ENCODE peak calls at places on chromosomes 7 and 10, in eight cellular contexts. One of them, this sample, is unnamed.

GRCh38 chr10:62637249-62638061 is 167.1 kb upstream of the ADO start:
- DNase-seq in epithelial cell of prostate: peak
- DNase-seq in adipocyte: peak
- DNase-seq in mesenchymal stem cell: peak
- DNase-seq in Daoy: peak
- DNase-seq in EL: peak
- DNase-seq in CD8-positive, alpha-beta T cell: peak
- DNase-seq in NCI-H774: no peak
- DNase-seq in this sample: no peak

GRCh38 chr10:110944997-110945396 is 25.6 kb downstream of the SHOC2 start:
- DNase-seq in mesenchymal stem cell: peak
- DNase-seq in EL: no peak
- DNase-seq in NCI-H774: no peak
- DNase-seq in CD8-positive, alpha-beta T cell: no peak
- DNase-seq in epithelial cell of prostate: no peak
- DNase-seq in Daoy: no peak
- DNase-seq in adipocyte: peak
- DNase-seq in this sample: no peak

GRCh38 chr7:78099715-78100477 is 301.3 kb downstream of the PHTF2 start:
- DNase-seq in EL: peak
- DNase-seq in adipocyte: peak
- DNase-seq in CD8-positive, alpha-beta T cell: no peak
- DNase-seq in Daoy: peak
- DNase-seq in NCI-H774: no peak
- DNase-seq in epithelial cell of prostate: peak
- DNase-seq in mesenchymal stem cell: peak
- DNase-seq in this sample: no peak

GRCh38 chr7:128078309-128078708 is 47.1 kb upstream of the LRRC4 start:
- DNase-seq in epithelial cell of prostate: no peak
- DNase-seq in Daoy: no peak
- DNase-seq in adipocyte: no peak
- DNase-seq in mesenchymal stem cell: no peak
- DNase-seq in CD8-positive, alpha-beta T cell: no peak
- DNase-seq in EL: no peak
- DNase-seq in NCI-H774: no peak
- DNase-seq in this sample: no peak

GRCh38 chr10:98316661-98317060 is 48.7 kb upstream of the LOXL4 start:
- DNase-seq in epithelial cell of prostate: no peak
- DNase-seq in CD8-positive, alpha-beta T cell: no peak
- DNase-seq in NCI-H774: no peak
- DNase-seq in Daoy: peak
- DNase-seq in adipocyte: peak
- DNase-seq in mesenchymal stem cell: peak
- DNase-seq in EL: peak
- DNase-seq in this sample: no peak

GRCh38 chr10:97601268-97602215 is 12.0 kb downstream of the C10orf62 start:
- DNase-seq in adipocyte: no peak
- DNase-seq in Daoy: no peak
- DNase-seq in epithelial cell of prostate: no peak
- DNase-seq in EL: no peak
- DNase-seq in CD8-positive, alpha-beta T cell: no peak
- DNase-seq in mesenchymal stem cell: no peak
- DNase-seq in NCI-H774: no peak
- DNase-seq in this sample: peak

GRCh38 chr10:112519129-112519761 is 72.2 kb downstream of the VTI1A start:
- DNase-seq in Daoy: no peak
- DNase-seq in EL: no peak
- DNase-seq in CD8-positive, alpha-beta T cell: no peak
- DNase-seq in mesenchymal stem cell: no peak
- DNase-seq in NCI-H774: no peak
- DNase-seq in epithelial cell of prostate: peak
- DNase-seq in adipocyte: no peak
- DNase-seq in this sample: no peak

GRCh38 chr7:84705079-84705478 is 481.8 kb downstream of the SEMA3D start:
- DNase-seq in CD8-positive, alpha-beta T cell: no peak
- DNase-seq in EL: no peak
- DNase-seq in mesenchymal stem cell: no peak
- DNase-seq in epithelial cell of prostate: no peak
- DNase-seq in Daoy: no peak
- DNase-seq in adipocyte: no peak
- DNase-seq in NCI-H774: no peak
- DNase-seq in this sample: no peak

GRCh38 chr10:63241898-63242297 is 108.8 kb downstream of the NRBF2 start:
- DNase-seq in mesenchymal stem cell: no peak
- DNase-seq in NCI-H774: no peak
- DNase-seq in Daoy: no peak
- DNase-seq in CD8-positive, alpha-beta T cell: no peak
- DNase-seq in EL: no peak
- DNase-seq in adipocyte: no peak
- DNase-seq in epithelial cell of prostate: no peak
- DNase-seq in this sample: no peak

GRCh38 chr7:40827217-40828085 is 692.6 kb downstream of the SUGCT start:
- DNase-seq in EL: peak
- DNase-seq in CD8-positive, alpha-beta T cell: no peak
- DNase-seq in Daoy: peak
- DNase-seq in mesenchymal stem cell: peak
- DNase-seq in adipocyte: peak
- DNase-seq in epithelial cell of prostate: no peak
- DNase-seq in NCI-H774: no peak
- DNase-seq in this sample: no peak

GRCh38 chr7:101166909-101167644 is 1.7 kb upstream of the VGF start:
- DNase-seq in epithelial cell of prostate: no peak
- DNase-seq in NCI-H774: no peak
- DNase-seq in mesenchymal stem cell: no peak
- DNase-seq in adipocyte: no peak
- DNase-seq in Daoy: peak
- DNase-seq in EL: no peak
- DNase-seq in CD8-positive, alpha-beta T cell: no peak
- DNase-seq in this sample: no peak

GRCh38 chr10:127928021-127928806 is 21.3 kb downstream of the PTPRE start:
- DNase-seq in CD8-positive, alpha-beta T cell: no peak
- DNase-seq in NCI-H774: no peak
- DNase-seq in adipocyte: no peak
- DNase-seq in Daoy: peak
- DNase-seq in EL: peak
- DNase-seq in epithelial cell of prostate: no peak
- DNase-seq in mesenchymal stem cell: peak
- DNase-seq in this sample: no peak

GRCh38 chr10:21473135-21473534 is 52.3 kb downstream of the SKIDA1 start:
- DNase-seq in CD8-positive, alpha-beta T cell: no peak
- DNase-seq in NCI-H774: no peak
- DNase-seq in adipocyte: no peak
- DNase-seq in Daoy: no peak
- DNase-seq in mesenchymal stem cell: no peak
- DNase-seq in epithelial cell of prostate: no peak
- DNase-seq in EL: no peak
- DNase-seq in this sample: no peak

GRCh38 chr10:62632071-62632809 is 172.3 kb upstream of the ADO start:
- DNase-seq in CD8-positive, alpha-beta T cell: peak
- DNase-seq in Daoy: peak
- DNase-seq in EL: no peak
- DNase-seq in mesenchymal stem cell: no peak
- DNase-seq in adipocyte: no peak
- DNase-seq in epithelial cell of prostate: no peak
- DNase-seq in NCI-H774: peak
- DNase-seq in this sample: no peak

GRCh38 chr7:104826140-104826539 is 187.9 kb upstream of the KMT2E start:
- DNase-seq in adipocyte: no peak
- DNase-seq in EL: no peak
- DNase-seq in Daoy: no peak
- DNase-seq in mesenchymal stem cell: no peak
- DNase-seq in NCI-H774: no peak
- DNase-seq in epithelial cell of prostate: no peak
- DNase-seq in CD8-positive, alpha-beta T cell: no peak
- DNase-seq in this sample: no peak

GRCh38 chr10:65566906-65567305 is 1358.9 kb upstream of the LRRTM3 start:
- DNase-seq in adipocyte: no peak
- DNase-seq in mesenchymal stem cell: no peak
- DNase-seq in CD8-positive, alpha-beta T cell: no peak
- DNase-seq in EL: no peak
- DNase-seq in Daoy: no peak
- DNase-seq in NCI-H774: no peak
- DNase-seq in epithelial cell of prostate: no peak
- DNase-seq in this sample: no peak

GRCh38 chr10:74837750-74838149 is 11.3 kb downstream of the KAT6B start:
- DNase-seq in epithelial cell of prostate: no peak
- DNase-seq in CD8-positive, alpha-beta T cell: no peak
- DNase-seq in adipocyte: no peak
- DNase-seq in Daoy: no peak
- DNase-seq in NCI-H774: no peak
- DNase-seq in mesenchymal stem cell: no peak
- DNase-seq in EL: no peak
- DNase-seq in this sample: no peak

GRCh38 chr7:79176859-79177477 is 276.5 kb downstream of the MAGI2 start:
- DNase-seq in EL: peak
- DNase-seq in epithelial cell of prostate: no peak
- DNase-seq in adipocyte: peak
- DNase-seq in Daoy: no peak
- DNase-seq in CD8-positive, alpha-beta T cell: no peak
- DNase-seq in NCI-H774: peak
- DNase-seq in mesenchymal stem cell: peak
- DNase-seq in this sample: no peak

GRCh38 chr7:51279391-51280023 is 37.1 kb downstream of the COBL start:
- DNase-seq in EL: no peak
- DNase-seq in Daoy: no peak
- DNase-seq in adipocyte: no peak
- DNase-seq in mesenchymal stem cell: no peak
- DNase-seq in epithelial cell of prostate: no peak
- DNase-seq in CD8-positive, alpha-beta T cell: peak
- DNase-seq in NCI-H774: no peak
- DNase-seq in this sample: no peak

GRCh38 chr10:107553470-107553869 is 389.0 kb upstream of the SORCS1 start:
- DNase-seq in mesenchymal stem cell: peak
- DNase-seq in Daoy: no peak
- DNase-seq in adipocyte: no peak
- DNase-seq in CD8-positive, alpha-beta T cell: no peak
- DNase-seq in epithelial cell of prostate: no peak
- DNase-seq in NCI-H774: no peak
- DNase-seq in EL: peak
- DNase-seq in this sample: no peak

GRCh38 chr7:20219446-20220292 is 2.5 kb upstream of the MACC1 start:
- DNase-seq in CD8-positive, alpha-beta T cell: no peak
- DNase-seq in mesenchymal stem cell: peak
- DNase-seq in EL: peak
- DNase-seq in epithelial cell of prostate: peak
- DNase-seq in adipocyte: peak
- DNase-seq in Daoy: peak
- DNase-seq in NCI-H774: peak
- DNase-seq in this sample: peak

GRCh38 chr7:67484244-67484751 is 487.7 kb downstream of the TYW1 start:
- DNase-seq in Daoy: peak
- DNase-seq in CD8-positive, alpha-beta T cell: no peak
- DNase-seq in adipocyte: peak
- DNase-seq in epithelial cell of prostate: peak
- DNase-seq in mesenchymal stem cell: peak
- DNase-seq in NCI-H774: peak
- DNase-seq in EL: peak
- DNase-seq in this sample: no peak

GRCh38 chr7:46390042-46390441 is 469.0 kb upstream of the IGFBP3 start:
- DNase-seq in Daoy: no peak
- DNase-seq in EL: no peak
- DNase-seq in NCI-H774: no peak
- DNase-seq in CD8-positive, alpha-beta T cell: no peak
- DNase-seq in epithelial cell of prostate: no peak
- DNase-seq in adipocyte: no peak
- DNase-seq in mesenchymal stem cell: peak
- DNase-seq in this sample: no peak

GRCh38 chr10:6924166-6924565 is 344.1 kb upstream of the PRKCQ start:
- DNase-seq in mesenchymal stem cell: no peak
- DNase-seq in CD8-positive, alpha-beta T cell: no peak
- DNase-seq in EL: peak
- DNase-seq in adipocyte: peak
- DNase-seq in NCI-H774: no peak
- DNase-seq in epithelial cell of prostate: peak
- DNase-seq in Daoy: peak
- DNase-seq in this sample: no peak

GRCh38 chr10:49362596-49363260 is 33.2 kb downstream of the DRGX start:
- DNase-seq in NCI-H774: no peak
- DNase-seq in EL: no peak
- DNase-seq in Daoy: no peak
- DNase-seq in adipocyte: no peak
- DNase-seq in mesenchymal stem cell: no peak
- DNase-seq in epithelial cell of prostate: no peak
- DNase-seq in CD8-positive, alpha-beta T cell: peak
- DNase-seq in this sample: no peak

GRCh38 chr7:112423987-112424386 is 26.3 kb upstream of the IFRD1 start:
- DNase-seq in CD8-positive, alpha-beta T cell: no peak
- DNase-seq in EL: no peak
- DNase-seq in Daoy: peak
- DNase-seq in adipocyte: no peak
- DNase-seq in NCI-H774: no peak
- DNase-seq in epithelial cell of prostate: no peak
- DNase-seq in mesenchymal stem cell: no peak
- DNase-seq in this sample: no peak

GRCh38 chr10:47299611-47299988 is 397 bp upstream of the GDF10 start:
- DNase-seq in adipocyte: no peak
- DNase-seq in NCI-H774: no peak
- DNase-seq in EL: no peak
- DNase-seq in mesenchymal stem cell: no peak
- DNase-seq in CD8-positive, alpha-beta T cell: no peak
- DNase-seq in epithelial cell of prostate: no peak
- DNase-seq in Daoy: no peak
- DNase-seq in this sample: no peak

GRCh38 chr7:2564970-2565546 is 6.3 kb downstream of the IQCE start:
- DNase-seq in NCI-H774: no peak
- DNase-seq in Daoy: no peak
- DNase-seq in epithelial cell of prostate: no peak
- DNase-seq in mesenchymal stem cell: peak
- DNase-seq in EL: no peak
- DNase-seq in CD8-positive, alpha-beta T cell: no peak
- DNase-seq in adipocyte: no peak
- DNase-seq in this sample: peak

GRCh38 chr10:95532536-95532935 is 28.6 kb downstream of the SORBS1 start:
- DNase-seq in epithelial cell of prostate: no peak
- DNase-seq in CD8-positive, alpha-beta T cell: no peak
- DNase-seq in EL: no peak
- DNase-seq in adipocyte: no peak
- DNase-seq in NCI-H774: no peak
- DNase-seq in mesenchymal stem cell: no peak
- DNase-seq in Daoy: no peak
- DNase-seq in this sample: no peak

GRCh38 chr7:129212596-129212995 is 12.2 kb upstream of the AHCYL2 start:
- DNase-seq in NCI-H774: no peak
- DNase-seq in EL: no peak
- DNase-seq in mesenchymal stem cell: no peak
- DNase-seq in epithelial cell of prostate: no peak
- DNase-seq in Daoy: no peak
- DNase-seq in adipocyte: no peak
- DNase-seq in CD8-positive, alpha-beta T cell: no peak
- DNase-seq in this sample: no peak

GRCh38 chr10:49837685-49838084 is 75.6 kb upstream of the OGDHL start:
- DNase-seq in EL: no peak
- DNase-seq in mesenchymal stem cell: no peak
- DNase-seq in NCI-H774: no peak
- DNase-seq in epithelial cell of prostate: no peak
- DNase-seq in adipocyte: no peak
- DNase-seq in Daoy: no peak
- DNase-seq in CD8-positive, alpha-beta T cell: no peak
- DNase-seq in this sample: no peak

GRCh38 chr7:122073635-122074034 is 70.4 kb downstream of the AASS start:
- DNase-seq in Daoy: no peak
- DNase-seq in mesenchymal stem cell: no peak
- DNase-seq in CD8-positive, alpha-beta T cell: no peak
- DNase-seq in epithelial cell of prostate: no peak
- DNase-seq in NCI-H774: no peak
- DNase-seq in EL: no peak
- DNase-seq in adipocyte: no peak
- DNase-seq in this sample: no peak

GRCh38 chr7:99123571-99124033 is 20.3 kb downstream of the SMURF1 start:
- DNase-seq in EL: no peak
- DNase-seq in adipocyte: peak
- DNase-seq in Daoy: no peak
- DNase-seq in CD8-positive, alpha-beta T cell: no peak
- DNase-seq in epithelial cell of prostate: no peak
- DNase-seq in mesenchymal stem cell: no peak
- DNase-seq in NCI-H774: no peak
- DNase-seq in this sample: no peak

GRCh38 chr10:21953585-21954057 is 49.9 kb downstream of the DNAJC1 start:
- DNase-seq in epithelial cell of prostate: peak
- DNase-seq in mesenchymal stem cell: peak
- DNase-seq in Daoy: peak
- DNase-seq in adipocyte: peak
- DNase-seq in EL: peak
- DNase-seq in CD8-positive, alpha-beta T cell: no peak
- DNase-seq in NCI-H774: peak
- DNase-seq in this sample: no peak